ENCODE peak calls at places on chromosomes 4 and X, in four cellular contexts. One of them, this sample, is unnamed.

GRCh38 chrX:23195097-23195496 is 139.6 kb upstream of the PTCHD1 start:
- DNase-seq in heart left ventricle: no peak
- DNase-seq in stomach: no peak
- DNase-seq in pancreas: no peak
- DNase-seq in this sample: no peak

GRCh38 chrX:56857042-56857441 is 128.0 kb downstream of the NBDY start:
- DNase-seq in heart left ventricle: no peak
- DNase-seq in stomach: no peak
- DNase-seq in pancreas: no peak
- DNase-seq in this sample: no peak

GRCh38 chr4:118281611-118282442 is 71.0 kb downstream of the PRSS12 start:
- DNase-seq in heart left ventricle: no peak
- DNase-seq in stomach: no peak
- DNase-seq in pancreas: peak; percentile 41
- DNase-seq in this sample: no peak

GRCh38 chrX:131827935-131828334 is 195.2 kb upstream of the STK26 start:
- DNase-seq in heart left ventricle: no peak
- DNase-seq in stomach: no peak
- DNase-seq in pancreas: no peak
- DNase-seq in this sample: no peak

GRCh38 chr4:106083065-106083464 is 187.8 kb downstream of the NPNT start:
- DNase-seq in heart left ventricle: no peak
- DNase-seq in stomach: no peak
- DNase-seq in pancreas: no peak
- DNase-seq in this sample: no peak

GRCh38 chr4:158176108-158176507 is 3.3 kb upstream of the GASK1B start:
- DNase-seq in heart left ventricle: no peak
- DNase-seq in stomach: peak; percentile 71
- DNase-seq in pancreas: peak; percentile 34
- DNase-seq in this sample: peak; percentile 74

GRCh38 chr4:80078361-80079092 is 5.5 kb upstream of the ANTXR2 start:
- DNase-seq in heart left ventricle: no peak
- DNase-seq in stomach: no peak
- DNase-seq in pancreas: no peak
- DNase-seq in this sample: no peak

GRCh38 chr4:146329042-146329716 is 114.8 kb downstream of the REELD1 start:
- DNase-seq in heart left ventricle: no peak
- DNase-seq in stomach: no peak
- DNase-seq in pancreas: no peak
- DNase-seq in this sample: no peak

GRCh38 chr4:119337010-119337409 is 15.1 kb upstream of the FABP2 start:
- DNase-seq in heart left ventricle: no peak
- DNase-seq in stomach: no peak
- DNase-seq in pancreas: no peak
- DNase-seq in this sample: no peak

GRCh38 chrX:75746891-75747639 is 38.0 kb downstream of the MAGEE2 start:
- DNase-seq in heart left ventricle: peak; percentile 43
- DNase-seq in stomach: peak; percentile 42
- DNase-seq in pancreas: peak; percentile 47
- DNase-seq in this sample: peak; percentile 51

GRCh38 chrX:121876316-121876715 is 828.9 kb downstream of the GLUD2 start:
- DNase-seq in heart left ventricle: no peak
- DNase-seq in stomach: no peak
- DNase-seq in pancreas: no peak
- DNase-seq in this sample: no peak

GRCh38 chr4:7002336-7002735 is 40.8 kb upstream of the TADA2B start:
- DNase-seq in heart left ventricle: no peak
- DNase-seq in stomach: no peak
- DNase-seq in pancreas: no peak
- DNase-seq in this sample: no peak

GRCh38 chr4:98283219-98284199 is 22.3 kb downstream of the RAP1GDS1 start:
- DNase-seq in heart left ventricle: no peak
- DNase-seq in stomach: no peak
- DNase-seq in pancreas: no peak
- DNase-seq in this sample: no peak

GRCh38 chr4:136939781-136940180 is 592.5 kb downstream of the PCDH18 start:
- DNase-seq in heart left ventricle: no peak
- DNase-seq in stomach: no peak
- DNase-seq in pancreas: no peak
- DNase-seq in this sample: no peak

GRCh38 chr4:121034010-121034409 is 38.3 kb downstream of the NDNF start:
- DNase-seq in heart left ventricle: no peak
- DNase-seq in stomach: no peak
- DNase-seq in pancreas: no peak
- DNase-seq in this sample: no peak

GRCh38 chr4:107737470-107737869 is 17.4 kb upstream of the PAPSS1 start:
- DNase-seq in heart left ventricle: no peak
- DNase-seq in stomach: peak; percentile 62
- DNase-seq in pancreas: no peak
- DNase-seq in this sample: no peak

GRCh38 chrX:121008920-121009319 is 23.4 kb upstream of the CT47A1 start:
- DNase-seq in heart left ventricle: no peak
- DNase-seq in stomach: no peak
- DNase-seq in pancreas: no peak
- DNase-seq in this sample: no peak

GRCh38 chrX:18931972-18932371 is 51.9 kb downstream of the PHKA2 start:
- DNase-seq in heart left ventricle: peak; percentile 16
- DNase-seq in stomach: no peak
- DNase-seq in pancreas: no peak
- DNase-seq in this sample: no peak

GRCh38 chr4:53315300-53315699 is 50.6 kb downstream of the SCFD2 start:
- DNase-seq in heart left ventricle: no peak
- DNase-seq in stomach: no peak
- DNase-seq in pancreas: no peak
- DNase-seq in this sample: no peak

GRCh38 chrX:56505866-56506265 is 57.6 kb upstream of the UBQLN2 start:
- DNase-seq in heart left ventricle: no peak
- DNase-seq in stomach: no peak
- DNase-seq in pancreas: no peak
- DNase-seq in this sample: no peak

GRCh38 chrX:27598312-27598711 is 8.2 kb downstream of the DCAF8L2 start:
- DNase-seq in heart left ventricle: no peak
- DNase-seq in stomach: peak; percentile 31
- DNase-seq in pancreas: no peak
- DNase-seq in this sample: no peak

GRCh38 chr4:54482529-54482961 is 175.2 kb upstream of the KIT start:
- DNase-seq in heart left ventricle: no peak
- DNase-seq in stomach: no peak
- DNase-seq in pancreas: no peak
- DNase-seq in this sample: no peak

GRCh38 chr4:137180349-137180748 is 351.9 kb downstream of the PCDH18 start:
- DNase-seq in heart left ventricle: no peak
- DNase-seq in stomach: no peak
- DNase-seq in pancreas: no peak
- DNase-seq in this sample: no peak

GRCh38 chrX:72052415-72053090 is 79.2 kb downstream of the RTL5 start:
- DNase-seq in heart left ventricle: no peak
- DNase-seq in stomach: no peak
- DNase-seq in pancreas: no peak
- DNase-seq in this sample: no peak

GRCh38 chrX:16160729-16161128 is 6.6 kb upstream of the MAGEB17 start:
- DNase-seq in heart left ventricle: no peak
- DNase-seq in stomach: no peak
- DNase-seq in pancreas: no peak
- DNase-seq in this sample: no peak

GRCh38 chrX:130575831-130576404 is 174.1 kb downstream of the RBMX2 start:
- DNase-seq in heart left ventricle: peak; percentile 23
- DNase-seq in stomach: peak; percentile 38
- DNase-seq in pancreas: peak; percentile 29
- DNase-seq in this sample: peak; percentile 41

GRCh38 chrX:72201836-72202536 is 20.4 kb downstream of the PIN4 start:
- DNase-seq in heart left ventricle: no peak
- DNase-seq in stomach: no peak
- DNase-seq in pancreas: no peak
- DNase-seq in this sample: no peak

DNA sequence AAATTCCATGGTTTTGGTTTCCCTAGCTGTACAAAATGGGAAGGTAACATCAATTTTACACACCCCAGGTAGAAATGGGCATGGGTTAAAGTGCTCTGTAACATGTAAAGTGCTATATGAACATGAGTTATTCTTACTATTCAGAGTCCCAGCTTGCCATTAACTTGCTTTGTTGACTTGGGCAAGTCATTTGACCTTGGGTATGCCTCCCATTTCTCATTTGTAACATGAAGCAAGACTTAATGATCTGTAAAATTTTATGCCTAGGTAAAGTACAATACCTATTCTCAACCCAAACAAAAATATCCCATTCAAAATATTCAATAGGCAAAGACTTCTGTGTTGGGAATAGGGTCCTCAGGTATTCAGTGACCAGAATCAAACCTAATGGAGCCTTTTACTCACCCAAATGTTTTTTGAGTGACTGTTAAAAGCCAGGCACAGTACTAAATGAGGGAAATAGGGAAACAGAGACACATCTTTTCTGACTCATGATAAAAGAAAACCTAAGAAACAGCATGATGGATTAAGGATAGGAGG is 126.6 kb downstream of the SH3RF1 start:
- DNase-seq in heart left ventricle: no peak
- DNase-seq in stomach: no peak
- DNase-seq in pancreas: no peak
- DNase-seq in this sample: no peak
- H3K27ac ChIP-seq in heart left ventricle: no peak overlapping the region
- H3K27ac ChIP-seq in stomach: no peak overlapping the region
- H3K27ac ChIP-seq in pancreas: no peak overlapping the region
- H3K27ac ChIP-seq in this sample: no peak overlapping the region

GRCh38 chr4:151322565-151322964 is 2.8 kb downstream of the SH3D19 start:
- DNase-seq in heart left ventricle: no peak
- DNase-seq in stomach: no peak
- DNase-seq in pancreas: no peak
- DNase-seq in this sample: no peak

GRCh38 chr4:151321586-151321985 is 3.8 kb downstream of the SH3D19 start:
- DNase-seq in heart left ventricle: no peak
- DNase-seq in stomach: no peak
- DNase-seq in pancreas: no peak
- DNase-seq in this sample: no peak

GRCh38 chr4:151325320-151326246 is at the start of gene SH3D19:
- DNase-seq in heart left ventricle: peak; percentile 79
- DNase-seq in stomach: peak; percentile 75
- DNase-seq in pancreas: peak; percentile 76
- DNase-seq in this sample: peak; percentile 79

GRCh38 chr4:151324449-151325319 is 721 bp downstream of the SH3D19 start:
- DNase-seq in heart left ventricle: peak; percentile 53
- DNase-seq in stomach: peak; percentile 48
- DNase-seq in pancreas: peak; percentile 61
- DNase-seq in this sample: peak; percentile 50

GRCh38 chr4:151324124-151324448 is 1.3 kb downstream of the SH3D19 start:
- DNase-seq in heart left ventricle: no peak
- DNase-seq in stomach: no peak
- DNase-seq in pancreas: no peak
- DNase-seq in this sample: no peak
- H3K4me3 ChIP-seq in heart left ventricle: peak overlapping the region; percentile 71
- H3K4me3 ChIP-seq in stomach: peak overlapping the region; percentile 67
- H3K4me3 ChIP-seq in pancreas: no peak overlapping the region
- H3K4me3 ChIP-seq in this sample: peak overlapping the region; percentile 74

DNA sequence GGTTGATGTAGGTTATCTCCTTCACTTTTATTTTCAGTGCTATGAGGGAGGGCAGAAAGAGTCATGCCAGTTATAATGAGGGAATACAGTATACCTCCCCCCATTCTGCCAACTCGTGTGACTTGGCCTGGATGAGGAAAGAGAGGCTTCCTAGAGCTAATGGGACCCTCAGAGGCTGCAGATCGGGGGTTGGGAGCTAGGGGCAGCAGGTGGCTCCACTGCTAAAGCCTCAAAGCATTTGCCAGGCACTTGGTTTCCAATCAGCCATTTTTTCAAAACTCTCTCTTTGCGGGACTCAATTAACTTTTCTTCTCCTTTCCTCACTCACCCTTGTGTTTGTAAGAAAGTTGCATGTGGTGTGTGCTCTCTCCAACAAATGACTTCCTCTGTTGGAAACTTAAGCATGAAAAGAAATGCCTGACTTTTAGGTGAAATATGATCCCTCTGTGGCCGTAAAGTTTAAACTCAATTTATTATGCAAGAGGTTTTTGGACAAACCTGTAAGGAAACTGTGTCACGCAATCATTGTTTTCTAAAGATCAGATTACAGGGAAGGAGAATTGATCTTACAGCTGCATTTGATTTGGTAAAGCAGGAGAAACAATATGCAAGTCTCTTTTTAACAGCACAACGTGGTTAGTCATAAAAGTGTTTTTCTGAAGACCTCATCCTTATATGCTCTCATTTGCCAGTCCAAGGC is 7.0 kb downstream of the SFRP2 start:
- DNase-seq in heart left ventricle: no peak
- DNase-seq in stomach: no peak
- DNase-seq in pancreas: no peak
- DNase-seq in this sample: no peak
- TF ChIP-seq CTCF in heart left ventricle: no peak
- TF ChIP-seq CTCF in stomach: no peak
- TF ChIP-seq CTCF in pancreas: no peak
- TF ChIP-seq CTCF in this sample: no peak

DNA sequence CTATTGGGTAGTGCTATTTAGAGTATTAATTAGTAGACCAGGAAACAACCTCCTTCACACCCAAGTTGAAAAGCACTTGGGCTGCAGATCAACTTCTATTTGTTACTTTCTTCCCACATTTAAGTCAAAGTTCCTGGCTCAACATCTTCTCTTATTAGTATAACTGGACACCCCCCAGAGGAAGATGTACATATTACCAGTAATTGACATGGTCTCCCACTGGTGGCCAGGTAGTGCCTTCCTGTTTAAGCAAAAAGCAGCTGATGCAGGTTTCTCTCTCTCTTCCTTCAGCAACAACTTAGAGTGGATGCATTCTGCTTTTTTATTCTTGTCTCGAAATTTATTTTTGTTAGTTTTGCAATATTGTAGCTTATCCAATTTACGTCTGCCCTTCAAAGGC is 438.1 kb downstream of the GBA3 start:
- DNase-seq in heart left ventricle: no peak
- DNase-seq in stomach: no peak
- DNase-seq in pancreas: no peak
- DNase-seq in this sample: no peak
- H3K27ac ChIP-seq in heart left ventricle: no peak overlapping the region
- H3K27ac ChIP-seq in stomach: no peak overlapping the region
- H3K27ac ChIP-seq in pancreas: no peak overlapping the region
- H3K27ac ChIP-seq in this sample: no peak overlapping the region

DNA sequence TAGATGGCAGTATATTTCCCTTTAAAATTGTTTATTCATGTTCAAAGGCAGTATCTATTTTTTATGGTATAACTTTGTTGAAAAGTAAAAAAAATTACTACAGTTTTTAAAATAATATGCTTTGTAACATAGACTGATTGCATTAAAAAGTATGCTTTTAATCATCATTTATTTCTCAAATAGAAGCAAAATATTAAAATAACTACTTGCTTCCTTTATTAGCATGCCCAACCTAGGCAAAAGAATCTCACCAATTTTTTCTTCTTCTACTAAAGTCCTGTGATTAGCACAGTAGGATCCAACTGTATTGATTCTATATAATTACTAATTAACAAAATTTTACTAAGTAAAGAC is 69.6 kb upstream of the NFKB1 start:
- DNase-seq in heart left ventricle: no peak
- DNase-seq in stomach: no peak
- DNase-seq in pancreas: no peak
- DNase-seq in this sample: no peak
- H3K4me3 ChIP-seq in heart left ventricle: peak overlapping the region; percentile 74
- H3K4me3 ChIP-seq in stomach: peak overlapping the region; percentile 60
- H3K4me3 ChIP-seq in pancreas: no peak overlapping the region
- H3K4me3 ChIP-seq in this sample: peak overlapping the region; percentile 60

This sample was measured in lower lobe of right lung.